ENCODE peak calls at places on chromosomes 4 and X, in six cellular contexts. D, S, V, I, R and Y are unnamed samples.

GRCh38 chrX:45344597-45344996 is 143.9 kb upstream of the DIPK2B start:
- DNase-seq in I (no peak), V (no peak), R (no peak), D (no peak), S (no peak), Y (no peak)

GRCh38 chr4:138259801-138260200 is 17.7 kb upstream of the SLC7A11 start:
- DNase-seq in V (no peak), I (no peak), R (no peak), D (no peak), S (no peak), Y (no peak)

GRCh38 chr4:140568507-140569306 is at the start of gene UCP1:
- DNase-seq in V (no peak), I (no peak), D (no peak), R (peak), S (no peak), Y (no peak)

GRCh38 chr4:174119051-174119450 is 164.4 kb downstream of the FBXO8 start:
- DNase-seq in R (peak), D (no peak), I (no peak), V (no peak), S (no peak), Y (no peak)

GRCh38 chr4:140286503-140286902 is 86.9 kb upstream of the SCOC start:
- DNase-seq in R (peak), D (no peak), S (no peak), V (no peak), I (no peak), Y (peak)

GRCh38 chr4:13888112-13888511 is 260.6 kb upstream of the BOD1L1 start:
- DNase-seq in D (no peak), V (no peak), S (no peak), R (no peak), I (no peak), Y (no peak)

GRCh38 chr4:41722171-41722570 is 26.4 kb downstream of the PHOX2B start:
- DNase-seq in S (no peak), I (no peak), V (no peak), R (no peak), D (no peak), Y (no peak)

GRCh38 chrX:44874481-44875184 is 1.6 kb downstream of the KDM6A start:
- DNase-seq in R (peak), V (peak), D (no peak), I (peak), S (peak), Y (peak)

GRCh38 chrX:101462892-101463291 is 22.4 kb upstream of the ARMCX4 start:
- DNase-seq in V (no peak), D (peak), R (peak), S (no peak), I (no peak), Y (no peak)

GRCh38 chrX:39688576-39689373 is 409.0 kb downstream of the BCOR start:
- DNase-seq in V (peak), S (peak), I (peak), D (peak), R (peak), Y (peak)

GRCh38 chr4:180134116-180134866 is 2108.9 kb upstream of the TENM3 start:
- DNase-seq in I (peak), S (no peak), D (no peak), R (peak), V (no peak), Y (peak)

GRCh38 chr4:72305620-72306019 is 263.4 kb downstream of the ADAMTS3 start:
- DNase-seq in D (no peak), I (no peak), V (no peak), R (no peak), S (no peak), Y (no peak)

GRCh38 chr4:173919196-173919595 is 364.3 kb downstream of the FBXO8 start:
- DNase-seq in S (no peak), D (no peak), R (no peak), I (no peak), V (no peak), Y (no peak)

GRCh38 chr4:4851906-4852305 is 7.6 kb upstream of the MSX1 start:
- DNase-seq in D (no peak), R (no peak), S (no peak), I (no peak), V (no peak), Y (no peak)

GRCh38 chr4:61202100-61202637 is 2.0 kb downstream of the ADGRL3 start:
- DNase-seq in I (peak), V (no peak), S (no peak), D (peak), R (peak), Y (peak)

GRCh38 chrX:698246-698645 is 67.7 kb downstream of the SHOX start:
- DNase-seq in V (no peak), R (no peak), S (no peak), D (no peak), I (no peak), Y (no peak)

GRCh38 chr4:168832746-168833575 is 177.1 kb downstream of the CBR4 start:
- DNase-seq in D (no peak), V (peak), I (peak), R (peak), S (no peak), Y (peak)

GRCh38 chr4:48360285-48360965 is 19.1 kb downstream of the SLAIN2 start:
- DNase-seq in D (no peak), I (no peak), V (no peak), S (no peak), R (no peak), Y (peak)

GRCh38 chrX:153925739-153926593 is at the start of gene ARHGAP4:
- DNase-seq in D (no peak), I (no peak), R (no peak), V (peak), S (peak), Y (no peak)

GRCh38 chr4:4759233-4759632 is 100.2 kb upstream of the MSX1 start:
- DNase-seq in D (no peak), I (no peak), R (no peak), V (no peak), S (no peak), Y (no peak)

GRCh38 chrX:40622741-40623536 is at the start of gene MPC1L:
- DNase-seq in I (no peak), S (no peak), R (no peak), D (no peak), V (no peak), Y (no peak)

GRCh38 chrX:139200793-139201192 is 329.7 kb upstream of the F9 start:
- DNase-seq in D (no peak), R (no peak), V (no peak), I (no peak), S (no peak), Y (no peak)

GRCh38 chrX:128698528-128698927 is 646.3 kb upstream of the ACTRT1 start:
- DNase-seq in V (no peak), D (no peak), S (no peak), I (no peak), R (no peak), Y (peak)

GRCh38 chrX:10217218-10217617 is 60.4 kb downstream of the CLCN4 start:
- DNase-seq in R (no peak), I (no peak), V (no peak), D (no peak), S (no peak), Y (no peak)

GRCh38 chr4:175947117-175947722 is 118.4 kb upstream of the WDR17 start:
- DNase-seq in R (no peak), V (no peak), S (no peak), I (no peak), D (no peak), Y (no peak)

GRCh38 chr4:63919636-63920365 is 489.4 kb downstream of the TECRL start:
- DNase-seq in S (no peak), R (no peak), V (no peak), D (no peak), I (no peak), Y (no peak)

GRCh38 chr4:109350121-109350520 is 47.7 kb upstream of the COL25A1 start:
- DNase-seq in S (no peak), R (no peak), V (no peak), I (no peak), D (no peak), Y (no peak)

GRCh38 chr4:87677731-87678130 is 27.7 kb downstream of the DMP1 start:
- DNase-seq in V (no peak), S (no peak), I (no peak), D (no peak), R (no peak), Y (peak)

GRCh38 chr4:26135331-26135730 is 185.5 kb upstream of the RBPJ start:
- DNase-seq in V (no peak), D (no peak), S (no peak), I (no peak), R (no peak), Y (no peak)

GRCh38 chr4:14157262-14157661 is 529.7 kb upstream of the BOD1L1 start:
- DNase-seq in S (no peak), R (no peak), V (no peak), D (no peak), I (no peak), Y (no peak)

GRCh38 chr4:84920591-84920990 is 45.9 kb downstream of the WDFY3 start:
- DNase-seq in R (no peak), V (no peak), D (no peak), I (no peak), S (no peak), Y (no peak)

GRCh38 chr4:138910201-138910913 is 105.2 kb upstream of the NOCT start:
- DNase-seq in V (no peak), D (peak), S (no peak), R (peak), I (no peak), Y (no peak)